ENCODE peak calls at places on chromosomes 13 and 19, in six cellular contexts. One of them, this sample, is unnamed.

GRCh38 chr19:1747285-1748114 is 5.8 kb upstream of the ONECUT3 start:
- DNase-seq in H1: no peak
- DNase-seq in NCI-H524 treated with DMSO at 0.1 percent for 48 hours: no peak
- DNase-seq in suprapubic skin: no peak
- DNase-seq in activated T-cell treated with anti-CD3 and anti-CD28 coated beads for 4 hours: peak
- DNase-seq in naive thymus-derived CD4-positive, alpha-beta T cell: peak
- DNase-seq in this sample: no peak

GRCh38 chr19:12140545-12141404 is 625 bp upstream of the ZNF20 start:
- DNase-seq in naive thymus-derived CD4-positive, alpha-beta T cell: peak
- DNase-seq in suprapubic skin: peak
- DNase-seq in activated T-cell treated with anti-CD3 and anti-CD28 coated beads for 4 hours: peak
- DNase-seq in NCI-H524 treated with DMSO at 0.1 percent for 48 hours: peak
- DNase-seq in H1: peak
- DNase-seq in this sample: peak

GRCh38 chr19:55178781-55179569 is 1.1 kb downstream of the SYT5 start:
- DNase-seq in naive thymus-derived CD4-positive, alpha-beta T cell: peak
- DNase-seq in NCI-H524 treated with DMSO at 0.1 percent for 48 hours: peak
- DNase-seq in suprapubic skin: peak
- DNase-seq in activated T-cell treated with anti-CD3 and anti-CD28 coated beads for 4 hours: peak
- DNase-seq in H1: peak
- DNase-seq in this sample: peak

GRCh38 chr13:40388617-40389016 is 277.8 kb downstream of the FOXO1 start:
- DNase-seq in H1: no peak
- DNase-seq in naive thymus-derived CD4-positive, alpha-beta T cell: peak
- DNase-seq in activated T-cell treated with anti-CD3 and anti-CD28 coated beads for 4 hours: peak
- DNase-seq in suprapubic skin: no peak
- DNase-seq in NCI-H524 treated with DMSO at 0.1 percent for 48 hours: no peak
- DNase-seq in this sample: peak

GRCh38 chr13:110123041-110123809 is 183.7 kb downstream of the COL4A1 start:
- DNase-seq in NCI-H524 treated with DMSO at 0.1 percent for 48 hours: no peak
- DNase-seq in suprapubic skin: no peak
- DNase-seq in activated T-cell treated with anti-CD3 and anti-CD28 coated beads for 4 hours: no peak
- DNase-seq in H1: no peak
- DNase-seq in naive thymus-derived CD4-positive, alpha-beta T cell: no peak
- DNase-seq in this sample: no peak

GRCh38 chr19:4183967-4184717 is 1.7 kb downstream of the ANKRD24 start:
- DNase-seq in H1: no peak
- DNase-seq in NCI-H524 treated with DMSO at 0.1 percent for 48 hours: peak
- DNase-seq in activated T-cell treated with anti-CD3 and anti-CD28 coated beads for 4 hours: no peak
- DNase-seq in suprapubic skin: no peak
- DNase-seq in naive thymus-derived CD4-positive, alpha-beta T cell: no peak
- DNase-seq in this sample: no peak

GRCh38 chr19:13784731-13785452 is 10.4 kb upstream of the ZSWIM4 start:
- DNase-seq in H1: peak
- DNase-seq in NCI-H524 treated with DMSO at 0.1 percent for 48 hours: no peak
- DNase-seq in naive thymus-derived CD4-positive, alpha-beta T cell: peak
- DNase-seq in suprapubic skin: no peak
- DNase-seq in activated T-cell treated with anti-CD3 and anti-CD28 coated beads for 4 hours: peak
- DNase-seq in this sample: peak

GRCh38 chr13:38993381-38993780 is 2.8 kb upstream of the STOML3 start:
- DNase-seq in H1: no peak
- DNase-seq in NCI-H524 treated with DMSO at 0.1 percent for 48 hours: no peak
- DNase-seq in suprapubic skin: no peak
- DNase-seq in naive thymus-derived CD4-positive, alpha-beta T cell: no peak
- DNase-seq in activated T-cell treated with anti-CD3 and anti-CD28 coated beads for 4 hours: no peak
- DNase-seq in this sample: no peak

GRCh38 chr13:45807520-45808099 is 43.9 kb downstream of the SIAH3 start:
- DNase-seq in suprapubic skin: no peak
- DNase-seq in naive thymus-derived CD4-positive, alpha-beta T cell: no peak
- DNase-seq in activated T-cell treated with anti-CD3 and anti-CD28 coated beads for 4 hours: no peak
- DNase-seq in H1: no peak
- DNase-seq in NCI-H524 treated with DMSO at 0.1 percent for 48 hours: peak
- DNase-seq in this sample: peak

GRCh38 chr19:45955905-45956608 is 17.6 kb downstream of the NOVA2 start:
- DNase-seq in naive thymus-derived CD4-positive, alpha-beta T cell: no peak
- DNase-seq in activated T-cell treated with anti-CD3 and anti-CD28 coated beads for 4 hours: no peak
- DNase-seq in suprapubic skin: no peak
- DNase-seq in H1: no peak
- DNase-seq in NCI-H524 treated with DMSO at 0.1 percent for 48 hours: no peak
- DNase-seq in this sample: no peak

GRCh38 chr19:7980635-7981121 is 24.8 kb downstream of the ELAVL1 start:
- DNase-seq in naive thymus-derived CD4-positive, alpha-beta T cell: no peak
- DNase-seq in NCI-H524 treated with DMSO at 0.1 percent for 48 hours: no peak
- DNase-seq in H1: no peak
- DNase-seq in suprapubic skin: no peak
- DNase-seq in activated T-cell treated with anti-CD3 and anti-CD28 coated beads for 4 hours: no peak
- DNase-seq in this sample: no peak

GRCh38 chr13:45445053-45445452 is 19.7 kb upstream of the COG3 start:
- DNase-seq in suprapubic skin: no peak
- DNase-seq in activated T-cell treated with anti-CD3 and anti-CD28 coated beads for 4 hours: no peak
- DNase-seq in H1: peak
- DNase-seq in naive thymus-derived CD4-positive, alpha-beta T cell: no peak
- DNase-seq in NCI-H524 treated with DMSO at 0.1 percent for 48 hours: no peak
- DNase-seq in this sample: no peak

GRCh38 chr13:111280666-111281577 is 39.5 kb upstream of the TEX29 start:
- DNase-seq in NCI-H524 treated with DMSO at 0.1 percent for 48 hours: no peak
- DNase-seq in activated T-cell treated with anti-CD3 and anti-CD28 coated beads for 4 hours: no peak
- DNase-seq in H1: no peak
- DNase-seq in suprapubic skin: no peak
- DNase-seq in naive thymus-derived CD4-positive, alpha-beta T cell: no peak
- DNase-seq in this sample: no peak

GRCh38 chr13:110965038-110965754 is 50.3 kb upstream of the ANKRD10 start:
- DNase-seq in activated T-cell treated with anti-CD3 and anti-CD28 coated beads for 4 hours: no peak
- DNase-seq in H1: no peak
- DNase-seq in suprapubic skin: no peak
- DNase-seq in NCI-H524 treated with DMSO at 0.1 percent for 48 hours: no peak
- DNase-seq in naive thymus-derived CD4-positive, alpha-beta T cell: no peak
- DNase-seq in this sample: no peak

GRCh38 chr13:97753942-97754670 is 199.4 kb upstream of the IPO5 start:
- DNase-seq in activated T-cell treated with anti-CD3 and anti-CD28 coated beads for 4 hours: no peak
- DNase-seq in NCI-H524 treated with DMSO at 0.1 percent for 48 hours: no peak
- DNase-seq in H1: peak
- DNase-seq in naive thymus-derived CD4-positive, alpha-beta T cell: no peak
- DNase-seq in suprapubic skin: no peak
- DNase-seq in this sample: no peak

GRCh38 chr13:23427342-23428182 is 5.9 kb downstream of the SACS start:
- DNase-seq in suprapubic skin: no peak
- DNase-seq in activated T-cell treated with anti-CD3 and anti-CD28 coated beads for 4 hours: no peak
- DNase-seq in H1: peak
- DNase-seq in naive thymus-derived CD4-positive, alpha-beta T cell: no peak
- DNase-seq in NCI-H524 treated with DMSO at 0.1 percent for 48 hours: no peak
- DNase-seq in this sample: no peak

GRCh38 chr13:112897956-112898785 is 70.8 kb upstream of the MCF2L start:
- DNase-seq in suprapubic skin: no peak
- DNase-seq in H1: no peak
- DNase-seq in activated T-cell treated with anti-CD3 and anti-CD28 coated beads for 4 hours: no peak
- DNase-seq in naive thymus-derived CD4-positive, alpha-beta T cell: no peak
- DNase-seq in NCI-H524 treated with DMSO at 0.1 percent for 48 hours: no peak
- DNase-seq in this sample: no peak

GRCh38 chr13:23828866-23829265 is 60.3 kb downstream of the MIPEP start:
- DNase-seq in suprapubic skin: no peak
- DNase-seq in naive thymus-derived CD4-positive, alpha-beta T cell: no peak
- DNase-seq in NCI-H524 treated with DMSO at 0.1 percent for 48 hours: no peak
- DNase-seq in activated T-cell treated with anti-CD3 and anti-CD28 coated beads for 4 hours: no peak
- DNase-seq in H1: no peak
- DNase-seq in this sample: no peak

This sample was measured in central memory CD4-positive, alpha-beta T cell.